ENCODE peak calls at places on chromosomes 2 and 18, in ten cellular contexts. One of them, this sample, is unnamed.
A peak's percentile ranks its signal among the peaks of the same experiment; 100 is the strongest.

GRCh38 chr2:205651719-205652118 is 30.6 kb upstream of the NRP2 start:
- DNase-seq in endothelial cell of umbilical vein: no peak
- DNase-seq in breast epithelium: no peak
- DNase-seq in prostate gland: no peak
- DNase-seq in K562: no peak
- DNase-seq in SK-N-SH: no peak
- DNase-seq in GM23338: no peak
- DNase-seq in Panc1: no peak
- DNase-seq in HCT116: no peak
- DNase-seq in stomach: no peak
- DNase-seq in this sample: no peak

GRCh38 chr2:66981074-66981473 is 416.1 kb upstream of the ETAA1 start:
- DNase-seq in stomach: no peak
- DNase-seq in breast epithelium: no peak
- DNase-seq in Panc1: no peak
- DNase-seq in prostate gland: no peak
- DNase-seq in K562: no peak
- DNase-seq in GM23338: no peak
- DNase-seq in HCT116: no peak
- DNase-seq in SK-N-SH: no peak
- DNase-seq in endothelial cell of umbilical vein: no peak
- DNase-seq in this sample: no peak

GRCh38 chr2:218856896-218857243 is 2.7 kb upstream of the WNT6 start:
- DNase-seq in HCT116: no peak
- DNase-seq in prostate gland: no peak
- DNase-seq in endothelial cell of umbilical vein: no peak
- DNase-seq in SK-N-SH: no peak
- DNase-seq in Panc1: no peak
- DNase-seq in stomach: no peak
- DNase-seq in GM23338: no peak
- DNase-seq in breast epithelium: no peak
- DNase-seq in K562: no peak
- DNase-seq in this sample: no peak

GRCh38 chr2:9877726-9878125 is 34.5 kb downstream of the TAF1B start:
- DNase-seq in GM23338: peak; percentile 43
- DNase-seq in K562: no peak
- DNase-seq in HCT116: no peak
- DNase-seq in prostate gland: no peak
- DNase-seq in Panc1: no peak
- DNase-seq in endothelial cell of umbilical vein: no peak
- DNase-seq in breast epithelium: no peak
- DNase-seq in SK-N-SH: no peak
- DNase-seq in stomach: no peak
- DNase-seq in this sample: no peak

GRCh38 chr2:165793779-165794519 is at the start of gene GALNT3:
- DNase-seq in breast epithelium: peak; percentile 93
- DNase-seq in HCT116: peak; percentile 64
- DNase-seq in endothelial cell of umbilical vein: no peak
- DNase-seq in stomach: peak; percentile 96
- DNase-seq in GM23338: peak; percentile 96
- DNase-seq in Panc1: no peak
- DNase-seq in K562: no peak
- DNase-seq in SK-N-SH: peak; percentile 53
- DNase-seq in prostate gland: peak; percentile 92
- DNase-seq in this sample: peak; percentile 93

GRCh38 chr2:63842149-63843061 is 709 bp downstream of the UGP2 start:
- DNase-seq in K562: peak; percentile 29
- DNase-seq in HCT116: no peak
- DNase-seq in breast epithelium: no peak
- DNase-seq in endothelial cell of umbilical vein: peak; percentile 51
- DNase-seq in Panc1: no peak
- DNase-seq in stomach: peak; percentile 29
- DNase-seq in GM23338: no peak
- DNase-seq in prostate gland: peak; percentile 48
- DNase-seq in SK-N-SH: peak; percentile 11
- DNase-seq in this sample: peak; percentile 79

GRCh38 chr2:239161711-239162140 is 239.1 kb downstream of the HDAC4 start:
- DNase-seq in HCT116: no peak
- DNase-seq in breast epithelium: no peak
- DNase-seq in endothelial cell of umbilical vein: no peak
- DNase-seq in K562: no peak
- DNase-seq in GM23338: no peak
- DNase-seq in prostate gland: no peak
- DNase-seq in stomach: no peak
- DNase-seq in SK-N-SH: no peak
- DNase-seq in Panc1: no peak
- DNase-seq in this sample: no peak

GRCh38 chr2:65722028-65722427 is 289.6 kb upstream of the SPRED2 start:
- DNase-seq in prostate gland: no peak
- DNase-seq in Panc1: no peak
- DNase-seq in GM23338: peak; percentile 66
- DNase-seq in endothelial cell of umbilical vein: no peak
- DNase-seq in stomach: peak; percentile 44
- DNase-seq in HCT116: no peak
- DNase-seq in breast epithelium: no peak
- DNase-seq in SK-N-SH: peak; percentile 61
- DNase-seq in K562: no peak
- DNase-seq in this sample: no peak

GRCh38 chr2:101473911-101474751 is 781 bp downstream of the RFX8 start:
- DNase-seq in SK-N-SH: peak; percentile 84
- DNase-seq in endothelial cell of umbilical vein: no peak
- DNase-seq in HCT116: no peak
- DNase-seq in stomach: peak; percentile 27
- DNase-seq in breast epithelium: no peak
- DNase-seq in K562: no peak
- DNase-seq in prostate gland: no peak
- DNase-seq in GM23338: peak; percentile 80
- DNase-seq in Panc1: no peak
- DNase-seq in this sample: peak; percentile 85

GRCh38 chr2:230358305-230358704 is 31.3 kb downstream of the SP140L start:
- DNase-seq in stomach: no peak
- DNase-seq in SK-N-SH: no peak
- DNase-seq in breast epithelium: no peak
- DNase-seq in K562: no peak
- DNase-seq in endothelial cell of umbilical vein: peak; percentile 1
- DNase-seq in GM23338: no peak
- DNase-seq in prostate gland: no peak
- DNase-seq in HCT116: no peak
- DNase-seq in Panc1: no peak
- DNase-seq in this sample: no peak

GRCh38 chr2:44941551-44942234 is at the start of gene SIX3:
- DNase-seq in endothelial cell of umbilical vein: peak; percentile 37
- DNase-seq in stomach: no peak
- DNase-seq in prostate gland: no peak
- DNase-seq in HCT116: peak; percentile 79
- DNase-seq in breast epithelium: no peak
- DNase-seq in GM23338: peak; percentile 78
- DNase-seq in SK-N-SH: peak; percentile 89
- DNase-seq in K562: no peak
- DNase-seq in Panc1: no peak
- DNase-seq in this sample: peak; percentile 69

GRCh38 chr2:156366747-156367146 is 34.2 kb upstream of the NR4A2 start:
- DNase-seq in stomach: no peak
- DNase-seq in Panc1: no peak
- DNase-seq in GM23338: no peak
- DNase-seq in HCT116: no peak
- DNase-seq in SK-N-SH: no peak
- DNase-seq in K562: no peak
- DNase-seq in breast epithelium: no peak
- DNase-seq in endothelial cell of umbilical vein: no peak
- DNase-seq in prostate gland: no peak
- DNase-seq in this sample: no peak

GRCh38 chr2:206442854-206443734 is at the start of gene ADAM23:
- DNase-seq in endothelial cell of umbilical vein: peak; percentile 60
- DNase-seq in GM23338: peak; percentile 84
- DNase-seq in stomach: no peak
- DNase-seq in breast epithelium: no peak
- DNase-seq in SK-N-SH: peak; percentile 97
- DNase-seq in prostate gland: no peak
- DNase-seq in HCT116: no peak
- DNase-seq in Panc1: no peak
- DNase-seq in K562: peak; percentile 30
- DNase-seq in this sample: no peak

DNA sequence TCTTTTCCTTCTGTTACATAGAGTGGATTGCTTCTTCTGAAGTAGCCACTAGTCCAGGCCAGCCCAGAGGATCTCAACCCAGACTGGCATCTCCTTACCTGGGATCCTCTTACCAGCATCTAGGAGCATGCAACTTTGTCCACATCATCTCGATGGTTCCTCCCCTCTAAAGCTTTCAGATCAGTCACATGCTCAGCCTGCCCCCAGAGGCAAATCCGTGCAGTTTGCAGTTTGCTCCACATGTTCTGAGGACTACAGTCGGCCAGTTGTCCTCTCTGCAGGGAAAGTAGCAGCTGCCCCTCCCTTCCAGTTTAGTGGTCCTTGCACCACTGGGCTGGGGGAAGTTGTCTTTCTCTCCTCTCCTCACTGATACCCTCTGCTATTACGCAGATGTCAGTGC is 259.8 kb upstream of the APCDD1 start:
- DNase-seq in HCT116: no peak
- DNase-seq in breast epithelium: no peak
- DNase-seq in GM23338: no peak
- DNase-seq in prostate gland: no peak
- DNase-seq in SK-N-SH: no peak
- DNase-seq in K562: no peak
- DNase-seq in stomach: no peak
- DNase-seq in endothelial cell of umbilical vein: no peak
- DNase-seq in Panc1: no peak
- DNase-seq in this sample: no peak
- TF ChIP-seq CTCF in HCT116: no peak
- TF ChIP-seq CTCF in breast epithelium: no peak
- TF ChIP-seq CTCF in GM23338: peak; percentile 10
- TF ChIP-seq CTCF in prostate gland: no peak
- TF ChIP-seq CTCF in SK-N-SH: peak; percentile 7
- TF ChIP-seq CTCF in K562: no peak
- TF ChIP-seq CTCF in stomach: no peak
- TF ChIP-seq CTCF in endothelial cell of umbilical vein: no peak
- TF ChIP-seq CTCF in Panc1: no peak
- TF ChIP-seq CTCF in this sample: no peak

GRCh38 chr2:119699016-119699606 is 20.1 kb downstream of the TMEM177 start:
- DNase-seq in GM23338: no peak
- DNase-seq in HCT116: no peak
- DNase-seq in breast epithelium: no peak
- DNase-seq in Panc1: no peak
- DNase-seq in endothelial cell of umbilical vein: peak; percentile 41
- DNase-seq in K562: no peak
- DNase-seq in prostate gland: no peak
- DNase-seq in SK-N-SH: no peak
- DNase-seq in stomach: no peak
- DNase-seq in this sample: no peak

GRCh38 chr2:119702203-119702917 is 23.4 kb downstream of the TMEM177 start:
- DNase-seq in HCT116: no peak
- DNase-seq in stomach: no peak
- DNase-seq in breast epithelium: no peak
- DNase-seq in GM23338: no peak
- DNase-seq in prostate gland: no peak
- DNase-seq in endothelial cell of umbilical vein: no peak
- DNase-seq in K562: no peak
- DNase-seq in Panc1: no peak
- DNase-seq in SK-N-SH: no peak
- DNase-seq in this sample: no peak

GRCh38 chr2:119702918-119703401 is 24.0 kb downstream of the TMEM177 start:
- DNase-seq in stomach: peak; percentile 80
- DNase-seq in prostate gland: peak; percentile 43
- DNase-seq in K562: peak; percentile 83
- DNase-seq in HCT116: peak; percentile 58
- DNase-seq in SK-N-SH: peak; percentile 88
- DNase-seq in breast epithelium: peak; percentile 29
- DNase-seq in Panc1: peak; percentile 43
- DNase-seq in endothelial cell of umbilical vein: peak; percentile 67
- DNase-seq in GM23338: peak; percentile 82
- DNase-seq in this sample: peak; percentile 93

GRCh38 chr2:119701352-119701751 is 22.4 kb downstream of the TMEM177 start:
- DNase-seq in Panc1: no peak
- DNase-seq in endothelial cell of umbilical vein: no peak
- DNase-seq in GM23338: peak; percentile 53
- DNase-seq in HCT116: no peak
- DNase-seq in SK-N-SH: no peak
- DNase-seq in breast epithelium: no peak
- DNase-seq in prostate gland: no peak
- DNase-seq in stomach: no peak
- DNase-seq in K562: no peak
- DNase-seq in this sample: no peak

GRCh38 chr2:119700866-119701265 is 21.9 kb downstream of the TMEM177 start:
- DNase-seq in SK-N-SH: no peak
- DNase-seq in HCT116: no peak
- DNase-seq in stomach: no peak
- DNase-seq in Panc1: no peak
- DNase-seq in K562: no peak
- DNase-seq in breast epithelium: peak; percentile 57
- DNase-seq in GM23338: peak; percentile 67
- DNase-seq in endothelial cell of umbilical vein: no peak
- DNase-seq in prostate gland: no peak
- DNase-seq in this sample: no peak
- H3K4me3 ChIP-seq in SK-N-SH: no peak overlapping the region
- H3K4me3 ChIP-seq in HCT116: no peak overlapping the region
- H3K4me3 ChIP-seq in stomach: no peak overlapping the region
- H3K4me3 ChIP-seq in Panc1: no peak overlapping the region
- H3K4me3 ChIP-seq in K562: no peak overlapping the region
- H3K4me3 ChIP-seq in breast epithelium: no peak overlapping the region
- H3K4me3 ChIP-seq in GM23338: peak overlapping the region; percentile 2
- H3K4me3 ChIP-seq in endothelial cell of umbilical vein: no peak overlapping the region
- H3K4me3 ChIP-seq in prostate gland: no peak overlapping the region
- H3K4me3 ChIP-seq in this sample: no peak overlapping the region

DNA sequence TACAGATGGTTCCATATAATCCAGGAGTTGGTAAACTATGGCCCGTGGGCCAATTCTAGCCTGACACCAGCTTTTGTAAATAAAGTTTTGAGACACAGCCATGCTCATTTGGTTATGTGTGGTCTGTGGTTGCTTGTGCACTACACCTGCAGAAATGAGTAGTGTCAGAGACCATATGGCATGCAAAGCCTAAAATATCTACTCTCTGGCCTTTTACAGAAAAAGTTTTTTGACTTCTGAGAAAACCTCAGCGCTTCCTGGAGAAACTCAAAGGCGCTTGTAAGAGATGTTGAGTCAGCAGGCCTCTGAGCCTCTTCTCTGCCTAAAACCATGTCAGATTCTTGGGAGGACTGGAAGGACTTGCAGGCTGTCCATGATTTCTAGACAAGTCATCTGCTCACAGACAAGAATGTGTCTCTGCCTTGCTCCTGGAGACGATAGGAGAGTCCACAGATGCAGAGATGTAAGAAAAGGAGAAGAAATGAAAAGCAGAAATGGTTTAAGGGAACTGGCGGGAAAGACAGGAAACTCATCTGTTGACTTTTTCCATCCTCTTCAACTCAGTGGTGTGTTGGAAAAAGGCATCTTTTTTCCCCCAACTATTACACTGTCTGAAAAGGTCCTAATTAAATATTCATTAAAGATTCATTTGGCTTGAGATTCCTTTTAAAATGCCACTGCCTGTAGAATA is 5.2 kb downstream of the TTC39C start:
- DNase-seq in SK-N-SH: no peak
- DNase-seq in HCT116: no peak
- DNase-seq in endothelial cell of umbilical vein: no peak
- DNase-seq in GM23338: no peak
- DNase-seq in Panc1: no peak
- DNase-seq in K562: no peak
- DNase-seq in prostate gland: no peak
- DNase-seq in stomach: no peak
- DNase-seq in breast epithelium: no peak
- DNase-seq in this sample: no peak
- TF ChIP-seq POLR2AphosphoS5 in SK-N-SH: no peak
- TF ChIP-seq POLR2AphosphoS5 in HCT116: no peak
- TF ChIP-seq POLR2AphosphoS5 in endothelial cell of umbilical vein: no peak
- TF ChIP-seq POLR2AphosphoS5 in GM23338: no peak
- TF ChIP-seq POLR2AphosphoS5 in Panc1: no peak
- TF ChIP-seq POLR2AphosphoS5 in K562: no peak
- TF ChIP-seq POLR2AphosphoS5 in prostate gland: no peak
- TF ChIP-seq POLR2AphosphoS5 in stomach: no peak
- TF ChIP-seq POLR2AphosphoS5 in breast epithelium: no peak
- TF ChIP-seq POLR2AphosphoS5 in this sample: no peak

GRCh38 chr2:33372940-33373553 is 103.4 kb upstream of the RASGRP3 start:
- DNase-seq in HCT116: peak; percentile 47
- DNase-seq in SK-N-SH: peak; percentile 49
- DNase-seq in GM23338: peak; percentile 70
- DNase-seq in K562: peak; percentile 57
- DNase-seq in endothelial cell of umbilical vein: peak; percentile 81
- DNase-seq in breast epithelium: no peak
- DNase-seq in prostate gland: peak; percentile 39
- DNase-seq in stomach: no peak
- DNase-seq in Panc1: peak; percentile 62
- DNase-seq in this sample: no peak
- TF ChIP-seq CTCF in HCT116: peak; percentile 77
- TF ChIP-seq CTCF in SK-N-SH: peak; percentile 94
- TF ChIP-seq CTCF in GM23338: peak; percentile 85
- TF ChIP-seq CTCF in K562: peak; percentile 54
- TF ChIP-seq CTCF in endothelial cell of umbilical vein: peak; percentile 55
- TF ChIP-seq CTCF in breast epithelium: peak; percentile 68
- TF ChIP-seq CTCF in prostate gland: peak; percentile 44
- TF ChIP-seq CTCF in stomach: peak; percentile 78
- TF ChIP-seq CTCF in Panc1: peak; percentile 82
- TF ChIP-seq CTCF in this sample: peak; percentile 33

This sample was measured in spleen.